ENCODE peak calls at places on chromosomes 6 and 20, in six cellular contexts. G is kidney; V is HCT116; R is NCI-H1417; U is activated gamma-delta T cell; C is CD8-positive, alpha-beta memory T cell. A is an unnamed sample.

GRCh38 chr6:150857062-150857905 is 8.2 kb upstream of the MTHFD1L start:
- DNase-seq in G (no peak), V (peak; percentile 72), R (no peak), U (no peak), C (no peak), A (no peak)

GRCh38 chr20:31494131-31494530 is 19.0 kb downstream of the REM1 start:
- DNase-seq in G (no peak), V (peak; percentile 77), R (no peak), U (no peak), C (no peak), A (no peak)

GRCh38 chr6:72621243-72622093 is at the start of gene KCNQ5:
- DNase-seq in G (peak; percentile 75), V (no peak), R (peak; percentile 61), U (peak; percentile 16), C (peak; percentile 49), A (peak; percentile 40)

GRCh38 chr6:143555071-143555492 is 43.6 kb upstream of the FUCA2 start:
- DNase-seq in G (no peak), V (no peak), R (no peak), U (no peak), C (no peak), A (no peak)

GRCh38 chr20:38195521-38195920 is 30.5 kb upstream of the TGM2 start:
- DNase-seq in G (no peak), V (no peak), R (no peak), U (no peak), C (no peak), A (no peak)

GRCh38 chr6:132456700-132457143 is 55.4 kb upstream of the MOXD1 start:
- DNase-seq in G (peak; percentile 85), V (no peak), R (no peak), U (no peak), C (no peak), A (no peak)

GRCh38 chr20:43893930-43894329 is 20.7 kb upstream of the TOX2 start:
- DNase-seq in G (no peak), V (no peak), R (no peak), U (no peak), C (no peak), A (no peak)

GRCh38 chr6:106102034-106102433 is 15.9 kb downstream of the PRDM1 start:
- DNase-seq in G (no peak), V (no peak), R (no peak), U (no peak), C (no peak), A (no peak)

GRCh38 chr6:126539022-126539421 is 199.1 kb downstream of the CENPW start:
- DNase-seq in G (no peak), V (peak; percentile 67), R (no peak), U (no peak), C (no peak), A (no peak)

GRCh38 chr6:147716434-147716833 is 207.9 kb downstream of the SAMD5 start:
- DNase-seq in G (no peak), V (no peak), R (no peak), U (no peak), C (no peak), A (no peak)

GRCh38 chr20:42705550-42705949 is 484.2 kb downstream of the PTPRT start:
- DNase-seq in G (no peak), V (no peak), R (no peak), U (no peak), C (no peak), A (no peak)

GRCh38 chr6:3444276-3445088 is 12.4 kb downstream of the SLC22A23 start:
- DNase-seq in G (no peak), V (no peak), R (no peak), U (no peak), C (no peak), A (no peak)

GRCh38 chr20:47791084-47791599 is 5.9 kb upstream of the SULF2 start:
- DNase-seq in G (no peak), V (no peak), R (no peak), U (no peak), C (no peak), A (no peak)

GRCh38 chr20:33963756-33964155 is 30.0 kb upstream of the RALY start:
- DNase-seq in G (no peak), V (no peak), R (no peak), U (no peak), C (no peak), A (no peak)

GRCh38 chr6:161360505-161360904 is 86.6 kb upstream of the AGPAT4 start:
- DNase-seq in G (no peak), V (no peak), R (no peak), U (no peak), C (no peak), A (no peak)

GRCh38 chr20:58523072-58523681 is 8.0 kb upstream of the APCDD1L start:
- DNase-seq in G (no peak), V (no peak), R (no peak), U (no peak), C (no peak), A (no peak)

GRCh38 chr6:39266375-39266774 is 37.1 kb upstream of the KCNK5 start:
- DNase-seq in G (no peak), V (no peak), R (no peak), U (no peak), C (no peak), A (no peak)

GRCh38 chr20:47857142-47857993 is 72.1 kb upstream of the SULF2 start:
- DNase-seq in G (no peak), V (no peak), R (no peak), U (no peak), C (no peak), A (no peak)

GRCh38 chr6:118965843-118966242 is 30.9 kb upstream of the MCM9 start:
- DNase-seq in G (no peak), V (no peak), R (no peak), U (no peak), C (no peak), A (no peak)

GRCh38 chr6:105649192-105649591 is 246.3 kb upstream of the PREP start:
- DNase-seq in G (no peak), V (no peak), R (no peak), U (no peak), C (no peak), A (no peak)

GRCh38 chr6:146878564-146879343 is 280.0 kb downstream of the ADGB start:
- DNase-seq in G (no peak), V (no peak), R (no peak), U (no peak), C (no peak), A (no peak)

GRCh38 chr6:35072051-35072697 is 69.0 kb downstream of the TCP11 start:
- DNase-seq in G (peak; percentile 56), V (no peak), R (no peak), U (no peak), C (no peak), A (no peak)